ENCODE peak calls at places on chromosomes 5 and 9, in six cellular contexts. B is foreskin keratinocyte; Y is HCT116; C is GM12865; K is CD4-positive, alpha-beta T cell; R is uterus. G is an unnamed sample.

GRCh38 chr9:89655047-89655989 is 50.5 kb downstream of the GADD45G start:
- DNase-seq in Y (no peak), B (no peak), C (no peak), R (no peak), K (no peak), G (no peak)

GRCh38 chr9:34179528-34180138 is 790 bp downstream of the UBAP1 start:
- DNase-seq in K (no peak), R (no peak), C (peak), B (peak), Y (no peak), G (no peak)

GRCh38 chr9:20981486-20981885 is 50.0 kb downstream of the HACD4 start:
- DNase-seq in R (no peak), B (peak), K (no peak), Y (no peak), C (no peak), G (no peak)

GRCh38 chr9:108831496-108832178 is 24.1 kb downstream of the ACTL7B start:
- DNase-seq in R (no peak), Y (no peak), B (peak), K (no peak), C (no peak), G (no peak)

GRCh38 chr9:103661663-103662062 is 432.4 kb upstream of the SMC2 start:
- DNase-seq in C (no peak), Y (no peak), B (peak), R (no peak), K (no peak), G (no peak)

GRCh38 chr5:138065102-138065501 is 18.7 kb upstream of the WNT8A start:
- DNase-seq in C (peak), B (no peak), R (no peak), Y (no peak), K (no peak), G (no peak)

GRCh38 chr9:130766031-130766903 is 68.8 kb upstream of the ABL1 start:
- DNase-seq in K (no peak), B (no peak), C (no peak), Y (no peak), R (no peak), G (no peak)

GRCh38 chr9:94772654-94773303 is 46.3 kb downstream of the AOPEP start:
- DNase-seq in K (no peak), R (no peak), Y (no peak), C (no peak), B (no peak), G (no peak)

GRCh38 chr9:137893670-137894069 is 16.1 kb downstream of the CACNA1B start:
- DNase-seq in K (no peak), C (no peak), Y (no peak), R (no peak), B (no peak), G (no peak)

GRCh38 chr5:144298658-144299057 is 128.0 kb downstream of the KCTD16 start:
- DNase-seq in C (no peak), B (no peak), Y (no peak), K (no peak), R (no peak), G (no peak)

GRCh38 chr5:31161772-31162171 is 31.7 kb upstream of the CDH6 start:
- DNase-seq in C (no peak), Y (no peak), B (peak), K (no peak), R (no peak), G (no peak)

GRCh38 chr5:14273207-14273767 is 130.1 kb downstream of the TRIO start:
- DNase-seq in Y (no peak), C (no peak), B (no peak), K (no peak), R (no peak), G (no peak)

DNA sequence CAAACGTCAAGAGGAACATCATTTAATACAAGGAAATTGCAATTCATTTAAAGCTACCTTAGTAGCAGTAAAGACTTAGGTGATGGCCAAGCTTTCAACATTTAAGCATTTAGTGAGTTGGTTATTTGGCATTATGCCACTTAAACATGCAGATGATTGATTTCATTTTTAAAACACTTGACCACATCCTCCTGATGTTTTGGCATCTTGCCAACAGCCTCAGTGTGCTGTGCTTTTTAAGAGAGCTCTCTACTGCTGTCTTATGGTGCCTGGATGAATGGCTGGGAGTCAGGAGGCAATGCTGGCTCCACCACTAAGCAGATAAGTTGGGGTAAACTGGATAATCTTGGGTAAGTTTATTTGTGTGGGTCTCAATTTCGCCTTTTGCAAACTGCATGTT is 364.5 kb downstream of the MAN2A1 start:
- DNase-seq in Y (peak), K (peak), R (no peak), B (peak), C (peak), G (no peak)
- TF ChIP-seq CTCF in Y (no peak), K (peak), R (no peak), B (peak), C (peak), G (peak)

GRCh38 chr5:175337680-175338079 is 106.3 kb downstream of the DRD1 start:
- DNase-seq in B (no peak), K (no peak), R (no peak), Y (no peak), C (no peak), G (no peak)
- TF ChIP-seq CTCF in B (no peak), K (no peak), R (no peak), Y (no peak), C (no peak), G (no peak)

DNA sequence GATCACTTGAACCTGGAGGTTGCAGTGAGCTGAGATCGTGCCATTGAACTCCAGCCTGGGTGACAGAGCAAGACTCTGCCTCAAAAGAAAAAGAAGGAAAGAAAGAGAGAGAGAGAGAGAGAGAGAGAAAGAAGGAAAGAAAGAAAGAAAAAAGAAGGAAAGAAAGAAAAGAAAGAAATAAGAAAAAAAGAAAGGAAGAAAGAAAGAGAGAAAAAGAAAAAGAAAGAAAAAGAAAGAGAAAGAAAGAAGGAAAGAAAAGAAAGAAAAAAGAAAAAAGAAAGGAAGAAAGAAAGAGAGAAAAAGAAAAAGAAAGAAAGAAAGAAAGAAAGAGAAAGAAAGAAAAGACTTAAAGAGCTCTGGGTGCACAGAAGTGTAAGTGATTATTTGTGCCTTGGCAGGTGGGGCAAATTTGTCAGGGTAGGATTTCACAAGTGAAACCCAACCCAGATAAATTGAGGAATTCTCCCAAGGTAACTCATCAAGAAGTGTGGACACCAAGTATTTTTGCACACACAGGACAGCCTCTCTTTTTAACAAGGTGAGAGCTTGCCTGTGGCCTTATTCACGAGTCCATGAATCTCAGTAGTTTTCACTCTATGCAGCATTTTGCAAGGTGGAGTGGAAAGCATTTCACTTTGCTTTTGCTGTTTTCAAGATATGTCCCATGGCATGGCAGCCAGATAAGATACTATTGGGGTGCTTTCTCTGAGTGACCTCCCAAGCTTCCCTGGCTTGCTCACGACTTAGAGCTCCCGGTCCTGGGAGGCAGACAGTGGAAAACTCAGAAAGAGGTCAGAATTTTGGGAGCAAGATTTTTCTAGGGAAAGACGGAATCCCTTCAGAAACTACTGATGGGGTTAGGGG is 57.8 kb downstream of the C9orf153 start:
- DNase-seq in R (no peak), Y (no peak), K (no peak), C (no peak), B (no peak), G (peak)
- TF ChIP-seq CTCF in R (no peak), Y (no peak), K (no peak), C (no peak), B (no peak), G (no peak)

DNA sequence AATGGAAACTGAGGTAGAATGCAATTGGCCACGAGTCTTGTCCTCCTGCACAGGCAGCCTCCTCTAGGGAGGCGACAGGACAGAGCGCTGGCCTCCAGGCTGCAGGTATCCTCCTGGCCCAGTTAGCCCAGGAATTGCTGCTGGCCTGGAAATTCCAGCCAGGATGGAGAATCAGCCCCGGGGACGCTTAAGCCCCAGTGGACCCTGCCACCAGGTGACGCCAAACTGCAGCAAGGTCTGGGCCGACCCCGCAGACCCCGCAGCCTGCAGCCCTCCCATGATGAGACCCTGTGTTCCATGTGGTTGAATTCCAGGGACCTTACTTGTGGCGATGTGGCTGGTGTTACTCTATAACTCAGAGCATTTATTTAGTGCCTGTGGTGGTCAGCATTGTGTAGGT is 7.3 kb downstream of the CACFD1 start:
- DNase-seq in K (no peak), C (no peak), B (no peak), Y (no peak), R (no peak), G (no peak)
- TF ChIP-seq CTCF in K (no peak), C (no peak), B (no peak), Y (no peak), R (no peak), G (no peak)

DNA sequence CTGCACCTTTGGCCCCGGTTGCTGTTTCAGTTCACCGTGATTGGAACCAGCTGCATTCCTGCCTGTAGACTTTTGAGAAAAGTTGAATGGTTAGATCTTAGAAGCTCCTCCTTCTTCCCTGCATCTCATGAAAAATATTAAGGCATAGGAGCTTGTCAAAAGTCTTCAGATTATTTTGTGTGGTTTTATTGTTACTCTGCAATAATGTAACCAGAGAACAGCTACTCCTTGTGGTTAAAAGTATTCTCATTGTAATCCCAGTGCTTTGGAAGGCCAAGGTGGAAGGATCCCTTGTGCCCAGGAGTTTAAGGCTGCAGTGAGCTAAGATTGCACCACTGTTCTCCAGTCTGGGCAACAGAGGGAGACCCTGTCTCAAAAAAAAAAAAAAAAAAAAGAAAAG is 3.3 kb upstream of the SLC2A8 start:
- DNase-seq in K (no peak), C (no peak), B (no peak), Y (no peak), R (no peak), G (no peak)
- TF ChIP-seq CTCF in K (no peak), C (no peak), B (peak), Y (no peak), R (peak), G (peak)

DNA sequence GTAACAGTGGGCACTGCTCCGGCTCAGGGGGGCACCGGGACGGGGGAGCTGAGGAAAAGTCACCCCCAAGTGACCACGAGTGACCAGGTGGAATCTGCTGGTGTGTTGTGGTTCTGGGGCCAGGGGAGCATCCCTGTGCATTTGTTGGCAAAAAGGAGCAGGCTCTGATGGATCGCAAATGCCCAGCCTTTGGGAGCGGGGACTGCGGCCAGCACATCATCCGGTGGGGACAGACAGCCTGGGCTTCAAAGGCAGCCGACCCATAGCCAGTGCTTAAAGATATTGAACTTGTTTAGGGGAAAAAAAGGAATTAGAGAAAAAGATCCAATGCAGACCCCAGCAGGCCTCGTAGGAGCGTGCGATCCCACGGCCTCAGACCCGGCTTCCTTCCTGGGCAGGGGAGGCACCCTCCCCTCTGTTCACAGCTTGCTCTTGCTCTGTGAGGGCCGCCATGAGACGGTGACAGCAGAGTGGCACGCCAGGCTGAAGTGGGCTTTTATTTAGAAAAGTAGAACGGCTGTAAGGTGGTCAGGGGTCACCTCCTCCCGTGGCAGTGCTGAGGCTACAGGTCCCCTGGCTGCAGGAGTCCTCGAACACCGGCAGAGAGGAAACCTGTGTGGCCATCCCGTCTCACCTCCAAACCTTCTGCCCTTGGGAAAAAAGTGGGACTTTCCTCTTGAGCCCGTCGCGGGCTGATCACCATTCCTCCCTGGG is 41.2 kb downstream of the COL5A1 start:
- DNase-seq in Y (no peak), K (no peak), R (no peak), C (no peak), B (no peak), G (no peak)
- TF ChIP-seq CTCF in Y (no peak), K (no peak), R (no peak), C (no peak), B (no peak), G (no peak)

GRCh38 chr5:38885208-38885607 is 39.4 kb downstream of the OSMR start:
- DNase-seq in B (no peak), K (no peak), Y (no peak), R (no peak), C (no peak), G (no peak)
- TF ChIP-seq CTCF in B (no peak), K (no peak), Y (no peak), R (no peak), C (no peak), G (no peak)

GRCh38 chr5:139709587-139710369 is 61.6 kb downstream of the CXXC5 start:
- DNase-seq in K (peak), Y (no peak), B (no peak), R (no peak), C (no peak), G (peak)

GRCh38 chr5:139708877-139709586 is 60.9 kb downstream of the CXXC5 start:
- DNase-seq in Y (no peak), K (no peak), R (peak), C (no peak), B (no peak), G (peak)

GRCh38 chr5:139711852-139712171 is 63.7 kb downstream of the CXXC5 start:
- DNase-seq in R (no peak), B (no peak), C (no peak), K (no peak), Y (no peak), G (no peak)

GRCh38 chr5:139710370-139711066 is 62.4 kb downstream of the CXXC5 start:
- DNase-seq in C (peak), R (peak), Y (no peak), K (peak), B (no peak), G (peak)

GRCh38 chr5:139711067-139711851 is 63.1 kb downstream of the CXXC5 start:
- DNase-seq in K (peak), B (no peak), R (no peak), C (peak), Y (no peak), G (peak)
- TF ChIP-seq CTCF in K (no peak), B (peak), R (no peak), C (peak), Y (peak), G (peak)

DNA sequence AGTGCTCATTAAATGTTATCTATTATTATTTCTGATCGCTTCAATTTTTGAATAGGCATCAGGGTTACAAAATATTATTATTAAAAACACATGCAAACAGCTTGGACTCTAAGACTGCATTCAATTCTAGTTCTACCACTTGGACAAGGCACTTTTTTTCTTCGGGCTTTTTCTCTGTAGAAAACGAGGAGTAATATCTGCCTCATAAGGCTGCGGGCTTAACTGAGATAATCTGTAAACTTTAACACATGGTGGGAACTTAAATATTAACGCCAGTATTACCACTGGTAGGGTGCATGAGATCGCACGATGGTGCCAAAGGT is 511 bp upstream of the SPDL1 start:
- DNase-seq in Y (no peak), B (no peak), C (no peak), K (no peak), R (no peak), G (no peak)
- TF ChIP-seq CTCF in Y (no peak), B (no peak), C (no peak), K (no peak), R (no peak), G (no peak)